ENCODE peak calls at places on chromosomes 5 and 9, in ten cellular contexts. P, G, H, M, C, K, O, L, Q and F are unnamed samples.

GRCh38 chr5:1769017-1769640 is 30.5 kb downstream of the MRPL36 start:
- DNase-seq in P (no peak), G (no peak), H (no peak), M (no peak), C (no peak), K (no peak), O (no peak), L (no peak), Q (no peak), F (no peak)

GRCh38 chr5:136198453-136198852 is 5.5 kb upstream of the SMIM32 start:
- DNase-seq in P (no peak), G (no peak), H (no peak), M (no peak), C (no peak), K (no peak), O (no peak), L (no peak), Q (no peak), F (no peak)

GRCh38 chr5:16906255-16906654 is 29.8 kb downstream of the MYO10 start:
- DNase-seq in P (no peak), G (no peak), H (no peak), M (no peak), C (no peak), K (no peak), O (no peak), L (no peak), Q (no peak), F (no peak)

GRCh38 chr5:32489791-32490581 is 45.4 kb upstream of the ZFR start:
- DNase-seq in P (peak), G (peak), H (peak), M (peak), C (peak), K (peak), O (no peak), L (peak), Q (peak), F (no peak)

GRCh38 chr9:4811824-4812223 is 19.1 kb downstream of the RCL1 start:
- DNase-seq in P (no peak), G (no peak), H (no peak), M (no peak), C (no peak), K (no peak), O (no peak), L (no peak), Q (no peak), F (no peak)

GRCh38 chr5:61344187-61344944 is 12.3 kb downstream of the ZSWIM6 start:
- DNase-seq in P (peak), G (no peak), H (no peak), M (no peak), C (no peak), K (no peak), O (no peak), L (no peak), Q (no peak), F (no peak)

GRCh38 chr5:74499236-74499635 is 141.3 kb downstream of the ENC1 start:
- DNase-seq in P (no peak), G (peak), H (no peak), M (no peak), C (no peak), K (no peak), O (no peak), L (no peak), Q (no peak), F (no peak)

GRCh38 chr5:150862070-150862469 is 15.7 kb downstream of the IRGM start:
- DNase-seq in P (no peak), G (no peak), H (no peak), M (no peak), C (no peak), K (no peak), O (no peak), L (no peak), Q (no peak), F (no peak)

GRCh38 chr9:14258840-14259239 is 55.1 kb downstream of the NFIB start:
- DNase-seq in P (peak), G (no peak), H (no peak), M (no peak), C (no peak), K (no peak), O (no peak), L (no peak), Q (no peak), F (no peak)

GRCh38 chr9:2066312-2067273 is 51.4 kb downstream of the SMARCA2 start:
- DNase-seq in P (peak), G (no peak), H (no peak), M (peak), C (no peak), K (peak), O (no peak), L (no peak), Q (no peak), F (no peak)

GRCh38 chr5:171093598-171093997 is 215.4 kb upstream of the TLX3 start:
- DNase-seq in P (peak), G (peak), H (no peak), M (no peak), C (no peak), K (no peak), O (no peak), L (no peak), Q (no peak), F (no peak)

GRCh38 chr5:31741496-31741895 is 102.6 kb downstream of the PDZD2 start:
- DNase-seq in P (no peak), G (no peak), H (no peak), M (no peak), C (no peak), K (no peak), O (peak), L (no peak), Q (no peak), F (no peak)

GRCh38 chr5:134533115-134533815 is 7.8 kb downstream of the JADE2 start:
- DNase-seq in P (peak), G (no peak), H (no peak), M (no peak), C (no peak), K (no peak), O (peak), L (no peak), Q (no peak), F (no peak)

GRCh38 chr5:133235696-133236426 is 184.0 kb downstream of the HSPA4 start:
- DNase-seq in P (no peak), G (no peak), H (no peak), M (no peak), C (no peak), K (no peak), O (no peak), L (no peak), Q (no peak), F (no peak)

GRCh38 chr5:178624626-178625546 is 2.0 kb downstream of the CLK4 start:
- DNase-seq in P (peak), G (no peak), H (no peak), M (peak), C (no peak), K (no peak), O (no peak), L (no peak), Q (no peak), F (no peak)

GRCh38 chr5:29697786-29698414 is 1495.6 kb upstream of the CDH6 start:
- DNase-seq in P (peak), G (peak), H (no peak), M (peak), C (no peak), K (peak), O (no peak), L (no peak), Q (no peak), F (no peak)

GRCh38 chr5:74497706-74498105 is 142.8 kb downstream of the ENC1 start:
- DNase-seq in P (peak), G (no peak), H (no peak), M (no peak), C (no peak), K (no peak), O (no peak), L (no peak), Q (no peak), F (no peak)

GRCh38 chr9:33506626-33507370 is 17.3 kb upstream of the ANKRD18B start:
- DNase-seq in P (peak), G (no peak), H (no peak), M (peak), C (no peak), K (no peak), O (no peak), L (peak), Q (no peak), F (peak)

GRCh38 chr5:31119938-31120641 is 73.4 kb upstream of the CDH6 start:
- DNase-seq in P (no peak), G (no peak), H (no peak), M (peak), C (no peak), K (no peak), O (no peak), L (no peak), Q (no peak), F (no peak)

GRCh38 chr5:11528720-11529119 is 375.5 kb downstream of the CTNND2 start:
- DNase-seq in P (no peak), G (no peak), H (no peak), M (no peak), C (no peak), K (no peak), O (no peak), L (no peak), Q (no peak), F (no peak)

GRCh38 chr5:16727937-16728336 is 111.1 kb upstream of the RETREG1 start:
- DNase-seq in P (no peak), G (peak), H (peak), M (no peak), C (peak), K (no peak), O (no peak), L (no peak), Q (no peak), F (no peak)

GRCh38 chr5:6583049-6583880 is 49.6 kb downstream of the NSUN2 start:
- DNase-seq in P (peak), G (no peak), H (peak), M (peak), C (peak), K (no peak), O (no peak), L (no peak), Q (peak), F (no peak)

GRCh38 chr9:92042260-92042659 is 73.0 kb downstream of the SPTLC1 start:
- DNase-seq in P (no peak), G (no peak), H (no peak), M (no peak), C (no peak), K (no peak), O (no peak), L (no peak), Q (no peak), F (no peak)

GRCh38 chr9:89440548-89440947 is 57.4 kb downstream of the SEMA4D start:
- DNase-seq in P (no peak), G (no peak), H (peak), M (no peak), C (no peak), K (no peak), O (no peak), L (no peak), Q (no peak), F (no peak)